ENCODE peak calls at places on chromosomes 4 and X, in five cellular contexts. T is H1, G is HepG2, N is K562, H is GM12878. D is an unnamed sample.

GRCh38 chr4:181662383-181662782 is 580.8 kb upstream of the TENM3 start:
- DNase-seq in T (no peak), N (no peak), H (no peak), G (no peak), D (no peak)

GRCh38 chr4:82957045-82957444 is 53.6 kb downstream of the LIN54 start:
- DNase-seq in T (no peak), G (no peak), H (no peak), N (no peak), D (no peak)

GRCh38 chr4:133190098-133190497 is 41.0 kb downstream of the PCDH10 start:
- DNase-seq in T (no peak), G (no peak), H (no peak), N (no peak), D (no peak)

GRCh38 chr4:15778191-15778741 is at the start of gene CD38:
- DNase-seq in T (no peak), N (no peak), G (no peak), H (peak), D (peak)

GRCh38 chr4:186216465-186217024 is 10.8 kb upstream of the KLKB1 start:
- DNase-seq in G (no peak), T (no peak), H (no peak), N (no peak), D (no peak)

GRCh38 chr4:108355523-108356208 is 186.9 kb upstream of the LEF1 start:
- DNase-seq in H (no peak), N (peak), T (no peak), G (no peak), D (no peak)

GRCh38 chrX:131792789-131793462 is 230.2 kb upstream of the STK26 start:
- DNase-seq in N (no peak), T (no peak), G (no peak), H (peak), D (no peak)

GRCh38 chrX:49129427-49129826 is 5.9 kb upstream of the GPKOW start:
- DNase-seq in G (no peak), N (no peak), H (no peak), T (no peak), D (no peak)

GRCh38 chrX:4173743-4174142 is 460.3 kb upstream of the PRKX start:
- DNase-seq in N (no peak), G (no peak), T (no peak), H (no peak), D (no peak)

GRCh38 chr4:26873391-26874026 is 12.9 kb downstream of the STIM2 start:
- DNase-seq in T (no peak), G (no peak), N (no peak), H (no peak), D (no peak)

GRCh38 chr4:155837203-155837796 is 28.8 kb downstream of the ASIC5 start:
- DNase-seq in G (no peak), N (no peak), T (no peak), H (no peak), D (no peak)

GRCh38 chrX:85980286-85980685 is 67.1 kb downstream of the CHM start:
- DNase-seq in T (no peak), N (no peak), G (no peak), H (no peak), D (no peak)

GRCh38 chr4:102352774-102353173 is 7.5 kb upstream of the SLC39A8 start:
- DNase-seq in T (no peak), N (no peak), H (no peak), G (no peak), D (no peak)

GRCh38 chrX:130147631-130148030 is 18.0 kb downstream of the AIFM1 start:
- DNase-seq in G (no peak), N (no peak), T (no peak), H (no peak), D (no peak)
- TF ChIP-seq MAX in G (no peak), N (no peak), T (no peak), H (no peak), D (no peak)

DNA sequence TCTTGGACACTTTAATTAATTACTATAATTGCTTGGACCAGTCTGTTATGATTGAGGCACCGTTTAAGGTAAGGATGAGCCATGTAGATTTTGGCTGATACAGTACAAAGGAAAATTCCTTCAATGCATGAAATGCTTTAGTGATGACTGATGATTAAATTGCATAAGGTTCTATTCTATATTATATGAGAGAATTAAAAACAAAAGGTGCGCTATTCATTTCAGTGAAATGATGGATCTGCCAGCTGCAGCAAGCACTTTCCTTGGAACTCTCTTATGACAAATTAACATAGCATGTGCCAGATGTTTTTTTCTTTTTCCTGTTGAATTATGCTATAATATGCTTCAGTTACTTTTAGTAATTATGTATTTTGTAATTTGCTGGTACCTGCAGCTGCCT is 98.5 kb downstream of the JADE1 start:
- DNase-seq in N (no peak), G (no peak), T (no peak), H (no peak), D (no peak)
- TF ChIP-seq CREB1 in N (no peak), G (no peak), T (no peak), H (no peak), D (no peak)

DNA sequence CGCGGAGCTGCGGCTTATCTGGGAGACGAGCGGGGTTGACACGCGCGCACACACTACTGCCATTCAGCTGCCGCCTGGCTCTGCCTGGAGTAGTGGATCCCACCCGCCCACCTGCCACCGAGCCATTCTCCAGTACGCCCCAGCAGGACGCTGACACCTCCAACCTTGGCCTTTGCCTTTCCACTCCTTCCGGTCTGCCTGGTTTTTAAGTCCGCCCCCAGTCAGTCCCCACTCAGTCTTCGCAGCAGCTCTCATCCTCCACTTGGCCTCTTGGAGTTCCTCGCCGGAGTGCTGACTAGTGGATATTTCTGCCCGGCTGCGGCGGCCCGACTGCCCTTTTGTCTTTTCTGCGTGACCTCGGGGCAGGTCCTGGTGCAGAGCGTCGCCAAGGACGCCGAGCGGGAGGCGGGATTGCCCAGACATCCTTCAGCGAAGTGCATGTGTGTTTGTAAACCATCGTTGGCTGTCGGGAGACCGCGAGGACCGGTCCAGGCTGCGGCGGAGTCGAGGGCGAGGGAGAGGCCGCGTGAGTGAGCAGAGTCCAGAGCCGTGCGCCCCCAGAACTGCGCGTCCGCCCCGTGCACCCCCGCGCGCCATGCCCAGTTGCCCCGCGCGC is 1.1 kb downstream of the SLIT2 start:
- DNase-seq in H (no peak), T (no peak), G (no peak), N (no peak), D (peak)
- TF ChIP-seq USF2 in H (no peak), T (no peak), G (no peak), N (no peak), D (no peak)

GRCh38 chr4:154049457-154050181 is 260.7 kb upstream of the SFRP2 start:
- DNase-seq in N (peak), T (peak), H (no peak), G (peak), D (peak)

GRCh38 chr4:154041595-154042086 is 252.8 kb upstream of the SFRP2 start:
- DNase-seq in T (no peak), N (no peak), H (no peak), G (no peak), D (no peak)

GRCh38 chr4:154044118-154044517 is 255.2 kb upstream of the SFRP2 start:
- DNase-seq in N (no peak), T (no peak), H (no peak), G (no peak), D (no peak)

GRCh38 chr4:154039435-154040061 is 250.7 kb upstream of the SFRP2 start:
- DNase-seq in G (no peak), H (no peak), N (no peak), T (no peak), D (no peak)

GRCh38 chr4:154045086-154045485 is 256.2 kb upstream of the SFRP2 start:
- DNase-seq in G (no peak), H (no peak), N (no peak), T (no peak), D (no peak)
- TF ChIP-seq MAX in G (no peak), H (no peak), N (no peak), T (no peak), D (no peak)

GRCh38 chr4:8181119-8181518 is 18.0 kb upstream of the SH3TC1 start:
- DNase-seq in T (no peak), G (no peak), N (no peak), H (no peak), D (no peak)

GRCh38 chr4:8182294-8182693 is 16.8 kb upstream of the SH3TC1 start:
- DNase-seq in T (no peak), H (no peak), N (no peak), G (no peak), D (no peak)

GRCh38 chr4:8184061-8184460 is 15.0 kb upstream of the SH3TC1 start:
- DNase-seq in G (no peak), H (no peak), T (no peak), N (no peak), D (no peak)

GRCh38 chr4:8181844-8182243 is 17.2 kb upstream of the SH3TC1 start:
- DNase-seq in N (no peak), G (no peak), H (no peak), T (no peak), D (no peak)

GRCh38 chr4:8182858-8183725 is 16.0 kb upstream of the SH3TC1 start:
- DNase-seq in H (no peak), N (peak), G (no peak), T (no peak), D (no peak)
- TF ChIP-seq CREB1 in H (no peak), N (no peak), G (no peak), T (no peak), D (no peak)

D was measured in WTC11.